ENCODE peak calls at places on chromosomes 16 and 17, in four cellular contexts. I, D, P and N are unnamed samples.
A peak's percentile ranks its signal among the peaks of the same experiment; 100 is the strongest.

GRCh38 chr16:22300427-22301071 is 3.3 kb downstream of the POLR3E start:
- DNase-seq in I (no peak), D (no peak), P (no peak), N (no peak)

GRCh38 chr16:86325360-86325759 is 185.0 kb upstream of the FOXF1 start:
- DNase-seq in I (no peak), D (no peak), P (no peak), N (no peak)

GRCh38 chr16:49643429-49644142 is 212.3 kb downstream of the ZNF423 start:
- DNase-seq in I (no peak), D (no peak), P (no peak), N (no peak)

GRCh38 chr16:57643166-57643813 is 14.9 kb downstream of the ADGRG1 start:
- DNase-seq in I (no peak), D (no peak), P (no peak), N (no peak)

GRCh38 chr17:28391401-28391800 is 14.6 kb downstream of the SLC46A1 start:
- DNase-seq in I (no peak), D (no peak), P (no peak), N (no peak)

GRCh38 chr17:67246648-67247415 is 1.8 kb upstream of the HELZ start:
- DNase-seq in I (no peak), D (no peak), P (peak; percentile 54), N (no peak)

GRCh38 chr17:2929881-2930533 is 133.4 kb downstream of the OR1D5 start:
- DNase-seq in I (no peak), D (no peak), P (peak; percentile 47), N (no peak)

GRCh38 chr16:27303256-27304100 is 10.3 kb upstream of the IL4R start:
- DNase-seq in I (no peak), D (no peak), P (no peak), N (no peak)

GRCh38 chr17:66126231-66126630 is 65.7 kb downstream of the CEP112 start:
- DNase-seq in I (no peak), D (no peak), P (no peak), N (no peak)

GRCh38 chr17:79944251-79944812 is 91.3 kb downstream of the TBC1D16 start:
- DNase-seq in I (peak; percentile 5), D (peak; percentile 13), P (no peak), N (no peak)

GRCh38 chr17:79607941-79608728 is 2.7 kb downstream of the RBFOX3 start:
- DNase-seq in I (no peak), D (no peak), P (peak; percentile 38), N (no peak)

GRCh38 chr16:8402981-8403853 is 187.1 kb downstream of the TMEM114 start:
- DNase-seq in I (no peak), D (no peak), P (no peak), N (no peak)

GRCh38 chr17:44309472-44309871 is 1.1 kb downstream of the RUNDC3A start:
- DNase-seq in I (no peak), D (no peak), P (no peak), N (no peak)

GRCh38 chr16:54361813-54362212 is 75.2 kb upstream of the IRX3 start:
- DNase-seq in I (no peak), D (no peak), P (no peak), N (no peak)

GRCh38 chr17:40068584-40068916 is 5.8 kb downstream of the THRA start:
- DNase-seq in I (no peak), D (no peak), P (no peak), N (no peak)

GRCh38 chr16:67571464-67571863 is 9.1 kb downstream of the CTCF start:
- DNase-seq in I (no peak), D (no peak), P (no peak), N (no peak)

GRCh38 chr16:72475688-72476087 is 303.7 kb upstream of the PMFBP1 start:
- DNase-seq in I (no peak), D (no peak), P (no peak), N (no peak)

GRCh38 chr16:17211797-17212196 is 259.0 kb downstream of the XYLT1 start:
- DNase-seq in I (no peak), D (no peak), P (no peak), N (no peak)

GRCh38 chr16:88769617-88770458 is 15.2 kb downstream of the PIEZO1 start:
- DNase-seq in I (no peak), D (no peak), P (peak; percentile 60), N (no peak)

GRCh38 chr16:17031484-17032268 is 439.1 kb downstream of the XYLT1 start:
- DNase-seq in I (no peak), D (no peak), P (no peak), N (no peak)

GRCh38 chr17:72119280-72119962 is 1.4 kb upstream of the SOX9 start:
- DNase-seq in I (no peak), D (no peak), P (no peak), N (no peak)

GRCh38 chr16:69338557-69339288 is 641 bp downstream of the COG8 start:
- DNase-seq in I (no peak), D (no peak), P (no peak), N (no peak)

GRCh38 chr17:17042851-17043667 is 802 bp downstream of the MPRIP start:
- DNase-seq in I (no peak), D (no peak), P (no peak), N (no peak)

GRCh38 chr17:82786427-82786826 is 34.6 kb downstream of the TBCD start:
- DNase-seq in I (no peak), D (no peak), P (no peak), N (no peak)

GRCh38 chr16:24729967-24730815 is 740 bp downstream of the TNRC6A start:
- DNase-seq in I (no peak), D (no peak), P (no peak), N (no peak)

DNA sequence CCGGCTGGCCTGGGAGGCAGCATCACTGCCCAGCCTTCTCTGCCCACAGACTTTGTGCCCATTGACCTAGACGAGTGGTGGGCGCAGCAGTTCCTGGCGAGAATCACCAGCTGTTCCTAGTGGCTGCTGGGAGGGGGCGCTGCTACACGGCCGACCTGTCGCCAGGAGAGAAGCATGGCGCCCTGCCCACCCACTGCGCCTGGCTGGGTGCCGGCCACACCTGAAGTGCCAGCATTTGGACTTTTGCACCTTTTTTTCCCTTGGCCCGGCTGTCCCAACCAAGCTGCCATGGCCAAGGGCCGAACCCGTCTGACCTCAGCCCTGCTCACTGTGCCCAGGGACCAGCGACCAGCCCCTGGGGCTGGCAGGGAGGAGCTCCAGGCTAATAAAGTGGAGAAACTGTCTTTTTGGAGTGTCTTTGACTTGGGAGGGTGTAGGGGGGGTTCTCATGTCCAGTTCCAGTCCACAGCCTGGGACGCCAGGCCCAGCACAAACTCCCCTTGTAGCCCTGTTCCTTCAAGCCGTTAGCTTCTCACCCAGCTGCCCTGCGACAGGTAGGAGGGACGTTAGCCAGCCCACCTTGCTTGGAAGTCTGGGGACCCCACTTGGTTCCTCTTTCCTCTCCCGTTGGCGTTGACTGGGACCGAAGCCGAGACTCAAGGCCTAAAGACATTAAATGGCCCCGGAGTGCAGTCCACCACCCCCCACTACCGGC is 937 bp upstream of the WDR90 start:
- DNase-seq in I (no peak), D (no peak), P (no peak), N (no peak)
- TF ChIP-seq CTCF in I (no peak), D (no peak), P (peak; percentile 68), N (no peak)

DNA sequence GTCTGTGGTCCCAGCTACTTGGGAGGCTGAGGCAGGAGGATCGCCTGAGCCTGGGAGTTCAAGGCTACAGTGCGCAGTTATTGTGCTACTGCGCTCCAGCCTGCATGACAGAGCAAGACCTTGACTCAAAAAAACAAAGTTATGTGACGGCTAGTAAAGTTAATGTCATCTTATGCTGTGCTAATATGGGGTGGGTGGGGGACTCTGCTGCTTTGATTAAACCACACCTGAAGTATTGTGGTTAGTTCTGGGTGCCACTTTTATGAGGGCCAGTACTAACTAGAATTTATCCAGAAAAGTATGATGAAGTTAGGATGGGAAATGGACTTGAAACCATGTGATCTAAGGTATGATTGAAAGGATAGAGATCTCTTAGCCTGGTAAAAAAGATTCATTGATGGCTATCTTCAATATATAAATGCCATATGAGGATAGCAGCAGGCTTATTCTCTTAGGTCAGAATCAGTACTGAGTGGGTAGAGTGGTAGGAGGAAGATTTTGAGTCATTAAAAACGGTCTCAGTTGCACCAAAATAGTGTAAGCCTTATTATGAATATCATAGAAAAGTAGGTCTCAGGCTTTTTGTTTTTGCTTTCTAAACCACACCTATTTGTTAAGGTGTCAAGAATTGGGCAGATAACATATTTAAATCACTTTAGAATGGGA is 5.6 kb downstream of the WSB1 start:
- DNase-seq in I (no peak), D (no peak), P (no peak), N (no peak)
- H3K4me1 ChIP-seq in I (peaks cover 58% of the 10 kb centered on the region), D (no peaks in the 10 kb centered on the region), P (no peaks in the 10 kb centered on the region), N (peaks cover 88% of the 10 kb centered on the region)

DNA sequence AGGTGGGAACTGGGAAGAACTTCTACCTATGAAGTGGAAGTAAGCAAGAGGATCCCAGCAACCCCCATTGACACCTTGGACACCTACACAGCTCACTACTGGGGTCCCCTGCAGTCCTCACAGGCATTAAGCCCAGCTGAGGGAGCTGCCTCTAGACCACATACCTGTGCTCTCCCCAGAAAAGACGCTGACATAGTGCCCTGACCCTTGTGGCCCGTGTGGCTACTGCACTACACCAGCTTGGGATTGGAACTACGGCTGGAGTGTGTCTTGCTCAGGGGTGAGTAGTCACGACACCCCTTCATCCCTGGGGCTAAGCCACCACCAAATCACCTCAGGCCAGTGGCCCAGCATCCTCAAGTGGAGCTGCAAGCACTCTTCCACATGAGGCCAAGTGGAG is 54.2 kb upstream of the NSRP1 start:
- DNase-seq in I (no peak), D (no peak), P (no peak), N (no peak)
- TF ChIP-seq CTCF in I (no peak), D (no peak), P (no peak), N (no peak)

DNA sequence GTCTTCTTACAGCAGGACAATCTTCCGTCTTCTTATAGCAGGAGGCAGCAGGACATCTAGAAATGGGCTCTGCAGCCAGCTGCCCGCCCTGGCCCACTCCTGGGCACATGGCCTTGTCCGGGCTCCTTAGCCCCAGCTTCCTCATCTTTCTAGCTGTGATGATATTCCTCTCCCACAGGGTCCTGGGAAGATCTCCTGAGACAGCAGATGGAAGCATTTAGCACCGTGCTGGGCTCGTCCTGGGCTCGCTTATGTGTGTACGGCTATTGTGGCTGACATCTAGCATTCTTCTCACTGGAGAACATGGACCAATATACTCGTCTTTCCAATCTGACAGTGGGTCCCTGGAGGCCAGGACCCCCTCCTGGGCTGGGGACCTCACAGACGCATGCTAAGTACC is 48.5 kb downstream of the TIMM22 start:
- DNase-seq in I (no peak), D (no peak), P (no peak), N (no peak)
- H3K4me1 ChIP-seq in I (peaks cover 49% of the 10 kb centered on the region), D (no peaks in the 10 kb centered on the region), P (no peaks in the 10 kb centered on the region), N (peaks cover 40% of the 10 kb centered on the region)

GRCh38 chr17:49779730-49780220 is 8.7 kb upstream of the KAT7 start:
- DNase-seq in I (no peak), D (peak; percentile 49), P (no peak), N (no peak)
- TF ChIP-seq CTCF in I (peak; percentile 48), D (peak; percentile 56), P (peak; percentile 18), N (peak; percentile 64)

GRCh38 chr17:65051922-65052321 is 4.6 kb downstream of the GNA13 start:
- DNase-seq in I (no peak), D (no peak), P (no peak), N (no peak)
- H3K4me1 ChIP-seq in I (peaks cover 50% of the 10 kb centered on the region), D (no peaks in the 10 kb centered on the region), P (peaks cover 4% of the 10 kb centered on the region), N (peaks cover 11% of the 10 kb centered on the region)